ENCODE peak calls at places on chromosome 1, in five cellular contexts. One of them, this sample, is unnamed.

GRCh38 chr1:25698252-25698651 is 81.7 kb downstream of the MAN1C1 start:
- DNase-seq in heart left ventricle: no peak
- DNase-seq in ovary: no peak
- DNase-seq in uterus: no peak
- DNase-seq in HCT116: no peak
- DNase-seq in this sample: no peak

GRCh38 chr1:46757956-46758304 is 39.0 kb upstream of the EFCAB14 start:
- DNase-seq in uterus: no peak
- DNase-seq in ovary: no peak
- DNase-seq in heart left ventricle: no peak
- DNase-seq in HCT116: no peak
- DNase-seq in this sample: no peak

GRCh38 chr1:181453541-181454201 is 29.6 kb upstream of the CACNA1E start:
- DNase-seq in ovary: no peak
- DNase-seq in heart left ventricle: no peak
- DNase-seq in uterus: no peak
- DNase-seq in HCT116: no peak
- DNase-seq in this sample: no peak

GRCh38 chr1:82562448-82562847 is 761.7 kb downstream of the ADGRL2 start:
- DNase-seq in uterus: no peak
- DNase-seq in heart left ventricle: no peak
- DNase-seq in HCT116: no peak
- DNase-seq in ovary: no peak
- DNase-seq in this sample: no peak

GRCh38 chr1:92858564-92859399 is 26.9 kb downstream of the RPL5 start:
- DNase-seq in HCT116: peak
- DNase-seq in uterus: peak
- DNase-seq in heart left ventricle: no peak
- DNase-seq in ovary: peak
- DNase-seq in this sample: peak

GRCh38 chr1:212359794-212360479 is 54.7 kb downstream of the PACC1 start:
- DNase-seq in HCT116: no peak
- DNase-seq in uterus: no peak
- DNase-seq in heart left ventricle: no peak
- DNase-seq in ovary: no peak
- DNase-seq in this sample: no peak

GRCh38 chr1:25462732-25463131 is 32.0 kb downstream of the MACO1 start:
- DNase-seq in HCT116: no peak
- DNase-seq in heart left ventricle: no peak
- DNase-seq in ovary: no peak
- DNase-seq in uterus: no peak
- DNase-seq in this sample: no peak

GRCh38 chr1:85274969-85275453 is 1.4 kb downstream of the BCL10 start:
- DNase-seq in ovary: no peak
- DNase-seq in heart left ventricle: no peak
- DNase-seq in uterus: no peak
- DNase-seq in HCT116: no peak
- DNase-seq in this sample: no peak

GRCh38 chr1:109877320-109877771 is 33.3 kb upstream of the CSF1 start:
- DNase-seq in ovary: peak
- DNase-seq in uterus: peak
- DNase-seq in HCT116: no peak
- DNase-seq in heart left ventricle: peak
- DNase-seq in this sample: no peak

GRCh38 chr1:158813159-158813558 is 18.0 kb upstream of the MNDA start:
- DNase-seq in heart left ventricle: no peak
- DNase-seq in ovary: no peak
- DNase-seq in uterus: no peak
- DNase-seq in HCT116: no peak
- DNase-seq in this sample: no peak

GRCh38 chr1:195328102-195328501 is 1280.1 kb downstream of the KCNT2 start:
- DNase-seq in HCT116: no peak
- DNase-seq in heart left ventricle: no peak
- DNase-seq in ovary: no peak
- DNase-seq in uterus: no peak
- DNase-seq in this sample: no peak

GRCh38 chr1:180188103-180188506 is 33.4 kb downstream of the QSOX1 start:
- DNase-seq in heart left ventricle: peak
- DNase-seq in HCT116: no peak
- DNase-seq in uterus: peak
- DNase-seq in ovary: no peak
- DNase-seq in this sample: peak

GRCh38 chr1:222616535-222616934 is 1.4 kb upstream of the MIA3 start:
- DNase-seq in HCT116: no peak
- DNase-seq in ovary: peak
- DNase-seq in heart left ventricle: no peak
- DNase-seq in uterus: peak
- DNase-seq in this sample: no peak

GRCh38 chr1:242240061-242240460 is 241.2 kb upstream of the MAP1LC3C start:
- DNase-seq in heart left ventricle: no peak
- DNase-seq in ovary: no peak
- DNase-seq in uterus: no peak
- DNase-seq in HCT116: no peak
- DNase-seq in this sample: no peak

GRCh38 chr1:26744075-26744958 is 43.4 kb upstream of the PIGV start:
- DNase-seq in HCT116: peak
- DNase-seq in uterus: peak
- DNase-seq in ovary: peak
- DNase-seq in heart left ventricle: peak
- DNase-seq in this sample: peak
- TF ChIP-seq POLR2A in HCT116: no peak
- TF ChIP-seq POLR2A in uterus: no peak
- TF ChIP-seq POLR2A in ovary: no peak
- TF ChIP-seq POLR2A in heart left ventricle: no peak
- TF ChIP-seq POLR2A in this sample: no peak

DNA sequence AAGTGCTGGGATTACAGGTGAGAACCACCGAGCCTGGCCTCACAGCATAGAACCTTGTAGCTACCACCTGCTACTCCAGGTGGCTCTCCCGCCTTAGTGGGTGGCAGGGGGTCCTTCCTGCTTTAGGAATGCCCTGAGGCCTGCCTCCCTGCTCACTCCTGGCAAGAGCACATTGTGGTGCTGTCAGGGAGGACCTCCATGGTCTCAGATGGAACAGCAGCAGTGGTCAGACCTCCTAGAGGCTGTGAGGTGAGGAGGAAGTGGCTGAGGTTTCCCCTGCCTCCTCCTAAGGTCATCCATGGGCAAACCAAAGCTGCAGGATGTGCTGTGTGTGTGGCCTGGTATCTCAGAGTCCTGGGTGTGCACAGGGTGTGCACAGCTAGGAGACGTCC is 6.7 kb downstream of the SOX13 start:
- DNase-seq in ovary: no peak
- DNase-seq in uterus: no peak
- DNase-seq in HCT116: no peak
- DNase-seq in heart left ventricle: no peak
- DNase-seq in this sample: no peak
- H3K27ac ChIP-seq in ovary: no peak
- H3K27ac ChIP-seq in uterus: peak
- H3K27ac ChIP-seq in HCT116: peak
- H3K27ac ChIP-seq in heart left ventricle: peak
- H3K27ac ChIP-seq in this sample: peak

DNA sequence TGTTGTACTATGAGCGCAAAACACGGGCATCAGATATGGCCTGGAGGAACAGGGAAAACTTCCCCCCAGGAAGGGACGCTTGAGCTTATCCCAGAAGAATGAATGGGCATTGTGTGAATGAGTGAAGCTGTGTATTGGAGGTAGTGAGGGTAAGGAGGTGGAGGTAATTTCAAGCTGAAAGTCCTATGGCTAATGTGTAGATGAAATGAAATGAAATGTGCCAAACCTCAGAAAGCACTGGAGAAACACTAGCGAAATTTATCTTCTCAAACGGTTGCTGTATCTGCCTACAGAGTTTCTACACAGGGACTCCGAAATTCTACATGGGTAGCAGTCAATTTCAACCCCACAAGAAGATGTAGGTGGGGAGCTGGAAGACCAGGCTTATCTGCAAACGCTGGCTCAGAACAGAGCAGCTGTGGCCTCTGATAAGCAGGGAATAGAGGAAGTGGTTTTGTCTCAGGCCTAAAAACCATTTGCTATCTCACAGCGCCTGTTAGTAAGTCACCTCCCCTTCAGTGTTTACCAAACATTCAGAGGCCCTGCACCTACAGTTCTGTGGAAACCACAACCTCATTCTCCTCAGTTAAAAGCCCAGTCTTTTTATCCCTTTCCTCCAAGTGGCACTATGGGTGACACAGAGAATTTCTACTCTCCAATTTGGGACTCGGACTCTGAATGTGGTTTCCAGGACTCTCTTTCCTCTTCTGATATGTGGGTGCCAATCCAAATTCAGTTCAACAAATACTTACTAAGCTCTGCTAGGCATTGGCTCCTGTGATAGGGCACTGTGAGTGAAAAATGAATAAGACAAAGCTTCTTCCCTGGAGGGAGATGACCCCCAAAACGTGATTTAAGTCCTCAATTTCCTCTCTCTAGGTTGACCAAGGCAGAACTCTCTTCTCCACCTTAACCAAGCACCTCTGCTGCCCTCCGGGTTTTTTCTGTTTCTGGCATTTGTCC is 17.1 kb upstream of the SLAMF6 start:
- DNase-seq in ovary: no peak
- DNase-seq in uterus: no peak
- DNase-seq in heart left ventricle: no peak
- DNase-seq in HCT116: no peak
- DNase-seq in this sample: no peak
- TF ChIP-seq POLR2A in ovary: no peak
- TF ChIP-seq POLR2A in uterus: no peak
- TF ChIP-seq POLR2A in heart left ventricle: no peak
- TF ChIP-seq POLR2A in HCT116: no peak
- TF ChIP-seq POLR2A in this sample: no peak

GRCh38 chr1:218664385-218665170 is 319.4 kb downstream of the TGFB2 start:
- DNase-seq in heart left ventricle: no peak
- DNase-seq in HCT116: no peak
- DNase-seq in ovary: no peak
- DNase-seq in uterus: no peak
- DNase-seq in this sample: no peak
- H3K27ac ChIP-seq in heart left ventricle: no peak
- H3K27ac ChIP-seq in HCT116: peak
- H3K27ac ChIP-seq in ovary: no peak
- H3K27ac ChIP-seq in uterus: peak
- H3K27ac ChIP-seq in this sample: peak

DNA sequence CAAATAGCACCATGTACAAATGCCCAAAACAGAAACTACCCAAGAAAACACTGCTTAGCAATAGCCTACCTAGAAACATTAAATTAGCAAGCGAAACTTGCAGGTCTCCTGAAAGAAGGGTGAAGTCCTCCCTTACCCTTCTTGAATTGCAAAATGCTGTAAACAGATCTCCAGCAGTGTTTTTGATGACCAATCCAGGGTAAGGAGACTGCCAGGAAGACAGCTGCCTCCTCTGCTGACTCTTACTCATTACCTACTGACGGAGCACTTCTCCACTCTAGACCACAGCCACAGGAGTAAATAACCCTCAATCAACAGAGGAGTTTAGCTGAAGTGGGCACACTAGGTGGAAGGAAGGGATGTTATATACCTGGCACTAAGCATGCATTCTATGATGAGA is 32.2 kb upstream of the GADD45A start:
- DNase-seq in heart left ventricle: no peak
- DNase-seq in ovary: no peak
- DNase-seq in HCT116: no peak
- DNase-seq in uterus: peak
- DNase-seq in this sample: no peak
- TF ChIP-seq POLR2A in heart left ventricle: no peak
- TF ChIP-seq POLR2A in ovary: no peak
- TF ChIP-seq POLR2A in HCT116: no peak
- TF ChIP-seq POLR2A in uterus: no peak
- TF ChIP-seq POLR2A in this sample: no peak

GRCh38 chr1:5973771-5974170 is 18.5 kb downstream of the NPHP4 start:
- DNase-seq in uterus: no peak
- DNase-seq in HCT116: no peak
- DNase-seq in heart left ventricle: no peak
- DNase-seq in ovary: no peak
- DNase-seq in this sample: no peak
- H3K27ac ChIP-seq in uterus: no peak
- H3K27ac ChIP-seq in HCT116: no peak
- H3K27ac ChIP-seq in heart left ventricle: no peak
- H3K27ac ChIP-seq in ovary: no peak
- H3K27ac ChIP-seq in this sample: no peak

GRCh38 chr1:40341509-40342380 is 24.7 kb upstream of the COL9A2 start:
- DNase-seq in uterus: no peak
- DNase-seq in heart left ventricle: no peak
- DNase-seq in ovary: no peak
- DNase-seq in HCT116: no peak
- DNase-seq in this sample: no peak

GRCh38 chr1:40344597-40344996 is 27.5 kb upstream of the COL9A2 start:
- DNase-seq in HCT116: no peak
- DNase-seq in heart left ventricle: peak
- DNase-seq in ovary: no peak
- DNase-seq in uterus: no peak
- DNase-seq in this sample: peak

GRCh38 chr1:40339420-40340323 is 22.6 kb upstream of the COL9A2 start:
- DNase-seq in HCT116: no peak
- DNase-seq in ovary: no peak
- DNase-seq in heart left ventricle: no peak
- DNase-seq in uterus: no peak
- DNase-seq in this sample: no peak

GRCh38 chr1:40337448-40337847 is 20.4 kb upstream of the COL9A2 start:
- DNase-seq in ovary: no peak
- DNase-seq in uterus: no peak
- DNase-seq in HCT116: no peak
- DNase-seq in heart left ventricle: no peak
- DNase-seq in this sample: no peak

GRCh38 chr1:40338745-40339419 is 21.8 kb upstream of the COL9A2 start:
- DNase-seq in uterus: peak
- DNase-seq in heart left ventricle: peak
- DNase-seq in HCT116: peak
- DNase-seq in ovary: peak
- DNase-seq in this sample: peak
- TF ChIP-seq POLR2A in uterus: no peak
- TF ChIP-seq POLR2A in heart left ventricle: no peak
- TF ChIP-seq POLR2A in HCT116: no peak
- TF ChIP-seq POLR2A in ovary: no peak
- TF ChIP-seq POLR2A in this sample: no peak

DNA sequence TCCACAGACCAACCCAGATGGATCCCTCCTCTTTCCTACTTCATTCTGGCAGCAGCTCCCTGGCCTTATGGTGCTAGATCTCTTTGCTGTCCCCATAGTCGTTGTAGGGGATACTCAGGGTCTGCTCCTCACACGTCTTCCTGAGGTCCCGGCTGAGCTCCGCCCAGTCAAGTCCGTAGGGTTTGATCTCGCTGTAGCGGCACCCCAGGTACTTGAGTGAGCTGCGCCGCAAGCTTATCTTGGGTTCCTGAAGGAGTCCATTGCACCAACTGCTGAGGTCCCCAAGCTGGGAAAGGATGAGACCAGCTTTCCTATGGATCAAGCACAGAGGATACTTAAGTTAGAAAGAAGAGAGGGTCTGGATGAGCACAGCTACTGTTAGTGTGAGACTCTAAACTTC is 300.3 kb downstream of the ASTN1 start:
- DNase-seq in ovary: no peak
- DNase-seq in HCT116: no peak
- DNase-seq in uterus: no peak
- DNase-seq in heart left ventricle: no peak
- DNase-seq in this sample: no peak
- H3K27ac ChIP-seq in ovary: no peak
- H3K27ac ChIP-seq in HCT116: no peak
- H3K27ac ChIP-seq in uterus: no peak
- H3K27ac ChIP-seq in heart left ventricle: no peak
- H3K27ac ChIP-seq in this sample: no peak

GRCh38 chr1:101025680-101026393 is at the start of gene DPH5:
- DNase-seq in ovary: peak
- DNase-seq in uterus: peak
- DNase-seq in HCT116: peak
- DNase-seq in heart left ventricle: peak
- DNase-seq in this sample: peak
- TF ChIP-seq POLR2A in ovary: peak
- TF ChIP-seq POLR2A in uterus: peak
- TF ChIP-seq POLR2A in HCT116: peak
- TF ChIP-seq POLR2A in heart left ventricle: no peak
- TF ChIP-seq POLR2A in this sample: no peak